ENCODE peak calls at places on chromosome 20, in nine cellular contexts. J is body of pancreas, H is endothelial cell of umbilical vein, Y is prostate gland, M is heart left ventricle, C is suprapubic skin, W is HCT116, O is A549, R is IMR-90. G is an unnamed sample.

GRCh38 chr20:5073154-5074049 is 46.4 kb downstream of the PCNA start:
- DNase-seq in J (peak; percentile 94), H (peak; percentile 13), Y (peak; percentile 96), M (peak; percentile 89), C (peak; percentile 94), W (peak; percentile 69), O (peak; percentile 97), R (peak; percentile 22), G (peak; percentile 75)

GRCh38 chr20:41716436-41716835 is 98.3 kb upstream of the CHD6 start:
- DNase-seq in J (no peak), H (no peak), Y (no peak), M (no peak), C (no peak), W (no peak), O (no peak), R (peak; percentile 61), G (no peak)

GRCh38 chr20:63782521-63782971 is 43.0 kb downstream of the SLC2A4RG start:
- DNase-seq in J (no peak), H (no peak), Y (no peak), M (no peak), C (no peak), W (no peak), O (no peak), R (no peak), G (no peak)

GRCh38 chr20:931401-931800 is 15.3 kb upstream of the ANGPT4 start:
- DNase-seq in J (no peak), H (no peak), Y (no peak), M (no peak), C (no peak), W (peak; percentile 31), O (peak; percentile 42), R (no peak), G (no peak)

GRCh38 chr20:7161690-7162089 is 394.2 kb downstream of the BMP2 start:
- DNase-seq in J (peak; percentile 17), H (peak; percentile 36), Y (no peak), M (no peak), C (no peak), W (no peak), O (peak; percentile 9), R (no peak), G (no peak)

GRCh38 chr20:59004763-59005522 is 2.1 kb downstream of the CTSZ start:
- DNase-seq in J (peak; percentile 38), H (peak; percentile 63), Y (no peak), M (peak; percentile 65), C (no peak), W (no peak), O (no peak), R (no peak), G (peak; percentile 39)

GRCh38 chr20:53708129-53708968 is 114.7 kb upstream of the ZNF217 start:
- DNase-seq in J (no peak), H (no peak), Y (no peak), M (no peak), C (no peak), W (no peak), O (no peak), R (peak; percentile 85), G (no peak)

GRCh38 chr20:7540923-7541322 is 399.3 kb downstream of the HAO1 start:
- DNase-seq in J (no peak), H (no peak), Y (no peak), M (no peak), C (no peak), W (no peak), O (no peak), R (no peak), G (no peak)

GRCh38 chr20:10705801-10706459 is 32.1 kb upstream of the JAG1 start:
- DNase-seq in J (no peak), H (no peak), Y (no peak), M (no peak), C (no peak), W (peak; percentile 85), O (peak; percentile 89), R (no peak), G (no peak)

GRCh38 chr20:18009116-18009515 is 40.3 kb downstream of the MGME1 start:
- DNase-seq in J (peak; percentile 28), H (no peak), Y (no peak), M (no peak), C (no peak), W (no peak), O (no peak), R (no peak), G (no peak)

GRCh38 chr20:17210983-17211382 is 15.9 kb upstream of the PCSK2 start:
- DNase-seq in J (no peak), H (no peak), Y (no peak), M (no peak), C (no peak), W (no peak), O (no peak), R (no peak), G (no peak)

GRCh38 chr20:47532002-47532401 is 30.3 kb downstream of the NCOA3 start:
- DNase-seq in J (no peak), H (no peak), Y (no peak), M (no peak), C (no peak), W (no peak), O (no peak), R (no peak), G (no peak)

GRCh38 chr20:5720696-5721095 is 29.5 kb upstream of the SHLD1 start:
- DNase-seq in J (no peak), H (no peak), Y (no peak), M (no peak), C (no peak), W (no peak), O (no peak), R (peak; percentile 41), G (no peak)

GRCh38 chr20:47093567-47093966 is 198.9 kb downstream of the EYA2 start:
- DNase-seq in J (no peak), H (no peak), Y (no peak), M (no peak), C (no peak), W (no peak), O (no peak), R (no peak), G (no peak)

GRCh38 chr20:45555198-45555597 is 8.0 kb upstream of the EPPIN start:
- DNase-seq in J (no peak), H (no peak), Y (no peak), M (no peak), C (no peak), W (no peak), O (no peak), R (no peak), G (no peak)

GRCh38 chr20:57397004-57397692 is 6.0 kb downstream of the RBM38 start:
- DNase-seq in J (no peak), H (no peak), Y (no peak), M (no peak), C (no peak), W (no peak), O (no peak), R (no peak), G (no peak)

GRCh38 chr20:43538855-43539700 is 19.7 kb upstream of the SGK2 start:
- DNase-seq in J (peak; percentile 82), H (no peak), Y (no peak), M (no peak), C (peak; percentile 61), W (no peak), O (no peak), R (peak; percentile 14), G (no peak)

GRCh38 chr20:46800405-46800804 is 91.0 kb downstream of the SLC2A10 start:
- DNase-seq in J (no peak), H (no peak), Y (no peak), M (no peak), C (no peak), W (no peak), O (no peak), R (no peak), G (no peak)

GRCh38 chr20:61396262-61396848 is 144.3 kb downstream of the CDH4 start:
- DNase-seq in J (no peak), H (no peak), Y (no peak), M (no peak), C (no peak), W (no peak), O (no peak), R (no peak), G (no peak)

GRCh38 chr20:21513881-21514540 is at the start of gene NKX2-2:
- DNase-seq in J (no peak), H (no peak), Y (no peak), M (no peak), C (no peak), W (no peak), O (no peak), R (no peak), G (no peak)
- H3K4me3 ChIP-seq in J (no peak within 1 kb of the TSS), H (no peak within 1 kb of the TSS), Y (no peak within 1 kb of the TSS), M (peak within 1 kb of the TSS; percentile 19), C (peak within 1 kb of the TSS; percentile 44), W (no peak within 1 kb of the TSS), O (peak within 1 kb of the TSS; percentile 49), R (no peak within 1 kb of the TSS), G (peak within 1 kb of the TSS; percentile 34)

DNA sequence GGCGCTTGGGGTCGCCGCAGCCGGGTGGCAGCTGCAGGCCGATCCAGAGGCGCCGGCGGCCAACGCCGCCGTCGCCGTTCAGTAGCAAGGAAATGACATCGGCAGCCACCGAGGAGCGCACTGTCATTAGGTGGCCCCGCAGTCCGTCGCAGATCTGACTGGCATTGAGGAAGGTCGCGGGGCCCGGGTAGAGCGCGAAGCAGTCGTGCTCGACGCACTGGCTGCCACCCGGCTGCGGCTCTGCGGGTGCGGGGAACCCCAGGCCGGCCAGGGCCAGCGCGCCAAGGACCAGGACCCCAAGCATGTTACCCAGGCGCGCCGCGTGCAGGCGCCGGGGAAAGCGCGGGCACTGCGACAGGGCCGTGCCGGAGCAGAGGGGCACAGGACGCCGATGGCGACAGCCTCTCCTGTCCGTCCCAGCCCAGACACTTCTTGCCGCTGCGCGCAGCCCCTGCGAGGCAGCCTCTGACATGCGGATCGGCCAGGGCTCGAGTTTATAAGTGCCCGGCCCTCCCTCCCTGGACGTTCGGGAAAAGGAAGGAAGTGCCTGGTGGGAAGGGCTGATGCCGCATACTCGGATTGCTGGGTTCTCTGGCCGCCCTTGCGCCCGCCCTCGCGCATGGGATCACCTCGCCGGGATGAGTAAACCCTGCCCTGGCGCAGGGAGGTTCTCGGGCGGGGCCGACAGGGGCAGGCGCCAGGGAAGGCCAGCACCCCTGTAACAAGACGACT is at the start of gene THBD:
- DNase-seq in J (peak; percentile 50), H (peak; percentile 86), Y (peak; percentile 35), M (peak; percentile 85), C (peak; percentile 86), W (no peak), O (peak; percentile 94), R (peak; percentile 12), G (peak; percentile 74)
- TF ChIP-seq POLR2A in J (peak; percentile 74), H (peak; percentile 96), Y (peak; percentile 44), M (no peak), C (peak; percentile 72), W (no peak), O (peak; percentile 99), R (no peak), G (peak; percentile 84)

DNA sequence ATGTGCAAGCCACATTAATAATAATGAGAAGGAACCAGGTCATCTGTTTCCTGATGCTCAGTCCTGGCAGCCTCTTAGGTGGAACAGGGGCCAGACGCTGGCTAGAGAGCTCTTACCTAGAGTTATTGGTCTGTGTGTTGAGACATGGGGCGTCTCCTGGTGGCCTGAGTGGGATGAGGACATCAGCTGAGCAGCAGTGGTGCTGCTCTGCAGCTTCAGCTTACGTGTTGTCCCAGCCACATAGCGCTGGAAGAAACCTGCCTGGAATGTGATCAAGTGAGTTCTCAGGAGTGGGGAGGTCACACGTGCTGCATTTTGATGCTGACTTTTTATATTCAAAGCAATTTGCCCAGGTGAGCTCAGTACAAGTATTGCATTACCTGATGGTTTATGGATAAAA is 355.4 kb downstream of the CDH26 start:
- DNase-seq in J (no peak), H (no peak), Y (no peak), M (no peak), C (no peak), W (no peak), O (no peak), R (no peak), G (no peak)
- H3K9me3 ChIP-seq in J (no peaks in the 10 kb centered on the region), H (peaks cover 28% of the 10 kb centered on the region), Y (no peaks in the 10 kb centered on the region), M (no peaks in the 10 kb centered on the region), C (no peaks in the 10 kb centered on the region), W (no peaks in the 10 kb centered on the region), O (no peaks in the 10 kb centered on the region), R (peaks cover 7% of the 10 kb centered on the region), G (no peaks in the 10 kb centered on the region)

GRCh38 chr20:26169506-26169905 is 472.9 kb upstream of the ZNF337 start:
- DNase-seq in J (no peak), H (peak; percentile 52), Y (no peak), M (no peak), C (no peak), W (no peak), O (no peak), R (peak; percentile 50), G (no peak)
- H3K4me3 ChIP-seq in J (no peak overlapping the region), H (no peak overlapping the region), Y (no peak overlapping the region), M (no peak overlapping the region), C (no peak overlapping the region), W (no peak overlapping the region), O (no peak overlapping the region), R (no peak overlapping the region), G (no peak overlapping the region)

G was measured in gastrocnemius medialis.